ENCODE peak calls at places on chromosomes 6 and 20, in six cellular contexts. N, M, A, G, E and K are unnamed samples.
A peak's percentile ranks its signal among the peaks of the same experiment; 100 is the strongest.

GRCh38 chr6:119148102-119148824 is 69.8 kb upstream of the FAM184A start:
- DNase-seq in N (peak; percentile 9), M (peak; percentile 60), A (peak; percentile 47), G (no peak), E (peak; percentile 83), K (peak; percentile 84)

GRCh38 chr20:57391439-57392129 is 388 bp downstream of the RBM38 start:
- DNase-seq in N (no peak), M (no peak), A (no peak), G (no peak), E (peak; percentile 18), K (no peak)

GRCh38 chr6:165447141-165447540 is 137.7 kb upstream of the C6orf118 start:
- DNase-seq in N (no peak), M (no peak), A (no peak), G (no peak), E (no peak), K (no peak)

GRCh38 chr20:63134201-63134612 is 81.7 kb downstream of the YTHDF1 start:
- DNase-seq in N (peak; percentile 51), M (no peak), A (no peak), G (no peak), E (no peak), K (no peak)

GRCh38 chr6:20173833-20174796 is 38.2 kb downstream of the MBOAT1 start:
- DNase-seq in N (peak; percentile 45), M (no peak), A (no peak), G (no peak), E (no peak), K (no peak)

GRCh38 chr20:38165089-38165965 is at the start of gene TGM2:
- DNase-seq in N (no peak), M (peak; percentile 77), A (peak; percentile 79), G (peak; percentile 32), E (peak; percentile 56), K (peak; percentile 66)

GRCh38 chr6:117188627-117189201 is 76.6 kb upstream of the VGLL2 start:
- DNase-seq in N (no peak), M (no peak), A (no peak), G (no peak), E (no peak), K (no peak)

GRCh38 chr6:79864421-79864820 is 82.9 kb downstream of the ELOVL4 start:
- DNase-seq in N (no peak), M (no peak), A (no peak), G (no peak), E (no peak), K (no peak)

GRCh38 chr6:10146723-10147451 is 268.0 kb downstream of the TFAP2A start:
- DNase-seq in N (peak; percentile 24), M (peak; percentile 13), A (no peak), G (peak; percentile 8), E (peak; percentile 13), K (peak; percentile 44)

GRCh38 chr20:46746972-46747371 is 37.5 kb downstream of the SLC2A10 start:
- DNase-seq in N (no peak), M (no peak), A (no peak), G (no peak), E (peak; percentile 65), K (peak; percentile 60)

GRCh38 chr6:25193147-25193864 is 85.9 kb upstream of the CARMIL1 start:
- DNase-seq in N (no peak), M (no peak), A (no peak), G (no peak), E (peak; percentile 96), K (peak; percentile 88)

GRCh38 chr6:158408552-158409130 is 96.4 kb downstream of the TULP4 start:
- DNase-seq in N (no peak), M (peak; percentile 9), A (no peak), G (no peak), E (peak; percentile 89), K (peak; percentile 33)

GRCh38 chr6:35710241-35710847 is 21.6 kb upstream of the FKBP5 start:
- DNase-seq in N (no peak), M (no peak), A (peak; percentile 16), G (no peak), E (no peak), K (no peak)

GRCh38 chr6:43817192-43817591 is 47.2 kb downstream of the VEGFA start:
- DNase-seq in N (peak; percentile 33), M (peak; percentile 36), A (peak; percentile 61), G (no peak), E (peak; percentile 43), K (peak; percentile 27)

GRCh38 chr6:157840776-157841175 is 17.7 kb downstream of the SNX9 start:
- DNase-seq in N (no peak), M (no peak), A (no peak), G (no peak), E (peak; percentile 68), K (peak; percentile 39)

GRCh38 chr6:24902782-24903181 is 33.0 kb downstream of the RIPOR2 start:
- DNase-seq in N (no peak), M (no peak), A (no peak), G (no peak), E (peak; percentile 73), K (peak; percentile 92)

GRCh38 chr6:41200296-41200900 is 551 bp downstream of the TREML2 start:
- DNase-seq in N (peak; percentile 97), M (peak; percentile 18), A (peak; percentile 44), G (peak; percentile 58), E (peak; percentile 69), K (no peak)

GRCh38 chr20:44407402-44408184 is 52.1 kb downstream of the HNF4A start:
- DNase-seq in N (no peak), M (no peak), A (no peak), G (no peak), E (peak; percentile 17), K (peak; percentile 72)

GRCh38 chr6:16723833-16724232 is 37.4 kb downstream of the ATXN1 start:
- DNase-seq in N (no peak), M (no peak), A (no peak), G (no peak), E (peak; percentile 96), K (peak; percentile 95)

GRCh38 chr20:31715766-31716165 is 6.9 kb downstream of the BCL2L1 start:
- DNase-seq in N (no peak), M (no peak), A (no peak), G (no peak), E (no peak), K (no peak)

GRCh38 chr6:53659458-53659857 is 6.1 kb downstream of the KLHL31 start:
- DNase-seq in N (no peak), M (no peak), A (no peak), G (no peak), E (no peak), K (no peak)

GRCh38 chr6:169956580-169956979 is 205.2 kb downstream of the ERMARD start:
- DNase-seq in N (no peak), M (no peak), A (peak; percentile 38), G (no peak), E (no peak), K (no peak)

GRCh38 chr20:32062776-32063170 is 10.7 kb downstream of the HCK start:
- DNase-seq in N (no peak), M (no peak), A (no peak), G (peak; percentile 55), E (no peak), K (no peak)

GRCh38 chr6:138290563-138290962 is 72.3 kb upstream of the PBOV1 start:
- DNase-seq in N (no peak), M (no peak), A (peak; percentile 38), G (no peak), E (peak; percentile 16), K (no peak)

GRCh38 chr20:61748376-61748775 is 317.3 kb downstream of the TAF4 start:
- DNase-seq in N (no peak), M (no peak), A (no peak), G (no peak), E (peak; percentile 45), K (peak; percentile 12)

DNA sequence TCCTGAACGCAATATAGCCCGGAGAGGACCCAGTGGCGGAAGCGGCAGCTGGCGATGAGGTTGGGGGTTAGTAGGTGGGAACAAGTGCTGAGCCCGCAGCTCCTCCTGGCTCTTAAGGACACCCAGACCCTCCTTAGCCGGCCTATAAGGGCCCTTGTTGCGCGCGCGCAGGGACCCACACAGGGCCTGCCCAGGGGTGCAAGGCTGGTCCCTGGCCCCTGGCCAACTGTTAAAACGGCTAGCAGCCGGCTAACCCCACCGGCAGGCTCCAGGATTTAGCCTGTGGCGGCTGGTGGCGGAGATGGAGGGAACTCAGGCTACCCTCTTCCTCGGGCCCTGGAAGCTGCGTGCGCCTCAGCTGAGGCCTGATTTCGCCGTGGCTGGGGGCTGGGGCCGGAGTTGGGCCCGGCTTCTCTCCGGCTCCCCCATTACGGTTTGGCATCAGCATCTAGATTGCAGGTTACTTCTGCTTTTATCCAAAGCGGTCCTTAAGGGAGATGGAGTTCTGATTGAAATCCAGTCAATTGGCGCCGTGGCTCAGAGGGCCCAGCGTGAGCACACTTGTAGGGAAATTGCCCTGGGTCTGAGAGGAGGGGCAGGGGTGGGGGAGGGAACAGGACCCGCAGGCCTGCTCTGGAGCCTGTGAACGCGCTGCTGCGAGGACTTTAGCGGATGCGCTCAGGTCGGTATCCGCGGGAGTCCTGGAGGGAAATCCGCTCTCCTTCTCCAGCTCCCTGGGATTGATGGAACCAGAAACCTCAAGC is 37.0 kb upstream of the CCDC167 start:
- DNase-seq in N (no peak), M (peak; percentile 29), A (no peak), G (no peak), E (no peak), K (no peak)
- TF ChIP-seq CTCF in N (no peak), M (no peak), A (no peak), G (no peak), E (no peak), K (no peak)

DNA sequence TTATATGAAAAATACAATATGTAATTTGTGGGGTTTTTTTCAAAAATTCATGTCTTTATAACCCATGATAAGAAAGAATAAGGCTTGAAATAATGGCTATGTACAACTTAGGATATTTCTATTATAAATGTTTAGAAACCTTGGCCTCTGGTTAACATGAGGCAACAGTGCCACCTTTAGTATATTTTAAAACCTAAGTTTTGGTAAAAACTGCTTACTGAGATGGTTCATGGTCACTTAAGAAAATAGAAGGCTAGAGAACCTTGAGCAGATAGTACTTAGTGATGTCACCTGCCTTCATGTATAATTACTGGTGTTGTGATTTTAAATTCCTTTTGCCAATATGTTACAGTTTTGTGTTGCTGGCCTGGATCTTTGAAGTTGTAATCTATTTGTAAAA is 176.5 kb downstream of the ADGB start:
- DNase-seq in N (no peak), M (no peak), A (no peak), G (no peak), E (no peak), K (no peak)
- TF ChIP-seq CTCF in N (peak; percentile 48), M (no peak), A (no peak), G (no peak), E (no peak), K (peak; percentile 36)

DNA sequence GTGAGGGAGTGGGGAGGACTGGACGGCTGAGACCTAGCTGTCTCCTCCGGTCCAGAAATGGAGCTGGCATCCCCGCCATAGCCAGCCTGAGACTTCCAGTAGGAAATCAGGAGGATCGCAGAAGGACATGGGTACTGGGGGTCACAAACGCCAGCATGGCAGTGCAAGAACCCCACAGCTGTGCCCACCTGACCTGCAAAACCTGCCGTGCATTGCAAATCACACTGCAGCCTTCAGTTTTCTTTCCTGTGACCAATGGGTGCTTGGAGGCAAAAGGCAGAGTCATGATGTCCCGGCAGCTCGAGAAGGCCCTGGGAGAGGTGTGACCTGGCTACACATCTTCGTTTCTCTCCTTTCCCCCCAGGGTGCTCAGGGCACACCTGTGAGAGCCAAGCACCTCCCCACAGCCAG is 23.3 kb upstream of the PHACTR3 start:
- DNase-seq in N (no peak), M (no peak), A (no peak), G (no peak), E (no peak), K (no peak)
- TF ChIP-seq CTCF in N (no peak), M (no peak), A (no peak), G (no peak), E (no peak), K (no peak)

DNA sequence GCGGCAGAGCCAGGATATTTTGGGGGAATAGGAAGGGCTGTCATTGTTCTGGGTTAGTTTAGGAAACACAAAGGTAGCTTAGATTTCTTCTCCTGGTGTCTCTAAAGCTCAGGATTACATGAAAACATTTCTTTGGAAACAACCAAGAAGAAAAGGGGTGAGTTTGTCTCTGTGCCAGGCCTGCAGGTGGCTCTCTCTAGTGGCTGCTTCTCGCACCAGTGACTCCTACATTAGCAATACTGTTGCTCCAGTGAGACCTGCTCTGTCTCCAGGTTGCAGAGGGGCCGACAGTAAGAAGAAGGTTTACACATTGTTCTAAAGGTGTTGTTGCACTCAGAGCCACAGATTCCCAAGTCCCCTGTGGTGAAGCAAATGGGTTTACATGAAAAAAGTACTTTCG is 104.6 kb upstream of the GLP1R start:
- DNase-seq in N (no peak), M (no peak), A (no peak), G (no peak), E (no peak), K (no peak)
- TF ChIP-seq CTCF in N (no peak), M (no peak), A (peak; percentile 43), G (no peak), E (no peak), K (no peak)